ENCODE peak calls at places on chromosomes 16 and 17, in five cellular contexts. I is mesothelial cell of epicardium, T is 8988T, J is kidney epithelial cell, C is T-helper 2 cell. F is an unnamed sample.

GRCh38 chr17:73459980-73460379 is 148.2 kb upstream of the CDC42EP4 start:
- DNase-seq in I (no peak), T (no peak), J (no peak), C (no peak), F (no peak)

GRCh38 chr17:40121886-40122465 is at the start of gene MSL1:
- DNase-seq in I (peak), T (peak), J (no peak), C (peak), F (peak)

GRCh38 chr17:8941520-8941919 is 24.0 kb downstream of the PIK3R5 start:
- DNase-seq in I (no peak), T (no peak), J (no peak), C (peak), F (no peak)

GRCh38 chr17:72479113-72479512 is 358.3 kb downstream of the SOX9 start:
- DNase-seq in I (no peak), T (no peak), J (no peak), C (no peak), F (no peak)

GRCh38 chr16:57235128-57236092 is 9.6 kb upstream of the ARL2BP start:
- DNase-seq in I (no peak), T (no peak), J (no peak), C (peak), F (no peak)

GRCh38 chr16:12617401-12617819 is 186.3 kb downstream of the CPPED1 start:
- DNase-seq in I (no peak), T (no peak), J (no peak), C (no peak), F (no peak)

GRCh38 chr17:69326302-69327059 is 452 bp downstream of the ABCA5 start:
- DNase-seq in I (no peak), T (no peak), J (no peak), C (peak), F (no peak)

GRCh38 chr17:77619851-77620250 is 338.7 kb upstream of the TNRC6C start:
- DNase-seq in I (no peak), T (no peak), J (no peak), C (no peak), F (no peak)

F was measured in HuH-7.5.